ENCODE peak calls at places on chromosomes 2 and 18, in eight cellular contexts. Z is PC-3, B is AG09309, Y is mucosa of descending colon, M is transverse colon, Q is GM12864, R is HFF-Myc, V is GM12878. U is an unnamed sample.

GRCh38 chr2:36032046-36032445 is 323.5 kb upstream of the CRIM1 start:
- DNase-seq in Z (no peak), B (no peak), Y (no peak), M (no peak), Q (no peak), R (no peak), V (no peak), U (no peak)

GRCh38 chr2:132384491-132385186 is 32.0 kb upstream of the GPR39 start:
- DNase-seq in Z (no peak), B (no peak), Y (no peak), M (no peak), Q (peak), R (no peak), V (no peak), U (no peak)

GRCh38 chr2:187009483-187010239 is 160.7 kb upstream of the ZSWIM2 start:
- DNase-seq in Z (peak), B (no peak), Y (no peak), M (no peak), Q (no peak), R (no peak), V (no peak), U (no peak)

GRCh38 chr18:58321986-58322385 is 278.0 kb downstream of the NEDD4L start:
- DNase-seq in Z (peak), B (peak), Y (peak), M (peak), Q (peak), R (peak), V (no peak), U (peak)

GRCh38 chr18:50374753-50375391 is at the start of gene SKA1:
- DNase-seq in Z (peak), B (peak), Y (peak), M (peak), Q (peak), R (peak), V (peak), U (peak)

GRCh38 chr2:239918749-239919148 is 106.4 kb downstream of the NDUFA10 start:
- DNase-seq in Z (no peak), B (no peak), Y (no peak), M (no peak), Q (no peak), R (no peak), V (no peak), U (no peak)

GRCh38 chr2:71851094-71851755 is 296.4 kb downstream of the CYP26B1 start:
- DNase-seq in Z (no peak), B (no peak), Y (no peak), M (no peak), Q (no peak), R (no peak), V (no peak), U (no peak)

GRCh38 chr2:68948695-68949094 is 4.0 kb downstream of the GKN2 start:
- DNase-seq in Z (no peak), B (no peak), Y (no peak), M (no peak), Q (no peak), R (no peak), V (no peak), U (no peak)

GRCh38 chr2:179521944-179522343 is 257.3 kb upstream of the SESTD1 start:
- DNase-seq in Z (no peak), B (no peak), Y (no peak), M (no peak), Q (no peak), R (no peak), V (no peak), U (no peak)

GRCh38 chr2:172375247-172375646 is 52.1 kb upstream of the ITGA6 start:
- DNase-seq in Z (no peak), B (no peak), Y (no peak), M (no peak), Q (no peak), R (no peak), V (no peak), U (no peak)

GRCh38 chr2:100365434-100365833 is 43.1 kb upstream of the LONRF2 start:
- DNase-seq in Z (peak), B (peak), Y (peak), M (no peak), Q (no peak), R (peak), V (no peak), U (peak)

GRCh38 chr2:16652296-16653082 is 13.1 kb downstream of the CYRIA start:
- DNase-seq in Z (no peak), B (no peak), Y (peak), M (no peak), Q (no peak), R (no peak), V (no peak), U (no peak)

GRCh38 chr2:166671235-166671634 is 177.2 kb upstream of the SCN7A start:
- DNase-seq in Z (peak), B (no peak), Y (no peak), M (no peak), Q (no peak), R (no peak), V (no peak), U (no peak)

GRCh38 chr18:35345460-35345921 is 1.3 kb upstream of the ZNF24 start:
- DNase-seq in Z (peak), B (no peak), Y (no peak), M (no peak), Q (no peak), R (no peak), V (peak), U (peak)

GRCh38 chr2:202091476-202091875 is 18.4 kb downstream of the KIAA2012 start:
- DNase-seq in Z (no peak), B (no peak), Y (peak), M (no peak), Q (no peak), R (no peak), V (no peak), U (no peak)

GRCh38 chr2:55430536-55430935 is 10.9 kb upstream of the CCDC88A start:
- DNase-seq in Z (no peak), B (no peak), Y (no peak), M (no peak), Q (no peak), R (no peak), V (no peak), U (no peak)

GRCh38 chr2:45675130-45675812 is 23.8 kb downstream of the PRKCE start:
- DNase-seq in Z (peak), B (no peak), Y (peak), M (peak), Q (no peak), R (no peak), V (no peak), U (peak)

GRCh38 chr2:231615058-231615671 is 22.5 kb downstream of the TEX44 start:
- DNase-seq in Z (no peak), B (no peak), Y (no peak), M (peak), Q (no peak), R (no peak), V (no peak), U (no peak)

GRCh38 chr2:153870308-153870707 is 1.4 kb upstream of the GALNT13 start:
- DNase-seq in Z (no peak), B (no peak), Y (no peak), M (no peak), Q (no peak), R (no peak), V (no peak), U (no peak)

GRCh38 chr18:28511421-28511821 is 334.5 kb upstream of the CDH2 start:
- DNase-seq in Z (peak), B (peak), Y (no peak), M (no peak), Q (no peak), R (no peak), V (no peak), U (no peak)

GRCh38 chr2:62234755-62235655 is 39.1 kb downstream of the B3GNT2 start:
- DNase-seq in Z (no peak), B (no peak), Y (no peak), M (no peak), Q (no peak), R (no peak), V (no peak), U (no peak)

GRCh38 chr18:525066-525797 is 24.7 kb upstream of the COLEC12 start:
- DNase-seq in Z (peak), B (peak), Y (no peak), M (no peak), Q (no peak), R (peak), V (no peak), U (no peak)

GRCh38 chr2:27583390-27583915 is 611 bp downstream of the ZNF512 start:
- DNase-seq in Z (no peak), B (no peak), Y (no peak), M (no peak), Q (no peak), R (no peak), V (no peak), U (no peak)

GRCh38 chr2:13876491-13877037 is 756.0 kb upstream of the LRATD1 start:
- DNase-seq in Z (no peak), B (no peak), Y (no peak), M (no peak), Q (no peak), R (no peak), V (no peak), U (no peak)

GRCh38 chr18:1018211-1018651 is 113.6 kb downstream of the ADCYAP1 start:
- DNase-seq in Z (no peak), B (no peak), Y (no peak), M (no peak), Q (no peak), R (peak), V (no peak), U (no peak)

GRCh38 chr2:217060516-217060915 is 200.7 kb upstream of the TNP1 start:
- DNase-seq in Z (no peak), B (no peak), Y (no peak), M (no peak), Q (no peak), R (no peak), V (no peak), U (no peak)

GRCh38 chr2:10568721-10569432 is 120.8 kb upstream of the ODC1 start:
- DNase-seq in Z (no peak), B (no peak), Y (no peak), M (no peak), Q (no peak), R (no peak), V (no peak), U (no peak)

GRCh38 chr18:31100598-31101147 is 1.5 kb downstream of the DSC2 start:
- DNase-seq in Z (no peak), B (no peak), Y (peak), M (peak), Q (no peak), R (no peak), V (no peak), U (no peak)

GRCh38 chr18:31102941-31103340 is 720 bp upstream of the DSC2 start:
- DNase-seq in Z (peak), B (no peak), Y (no peak), M (no peak), Q (no peak), R (no peak), V (no peak), U (no peak)

GRCh38 chr18:31099490-31100230 is 2.6 kb downstream of the DSC2 start:
- DNase-seq in Z (peak), B (no peak), Y (peak), M (peak), Q (no peak), R (no peak), V (no peak), U (no peak)

GRCh38 chr18:31102020-31102684 is at the start of gene DSC2:
- DNase-seq in Z (peak), B (no peak), Y (peak), M (peak), Q (no peak), R (no peak), V (no peak), U (peak)

DNA sequence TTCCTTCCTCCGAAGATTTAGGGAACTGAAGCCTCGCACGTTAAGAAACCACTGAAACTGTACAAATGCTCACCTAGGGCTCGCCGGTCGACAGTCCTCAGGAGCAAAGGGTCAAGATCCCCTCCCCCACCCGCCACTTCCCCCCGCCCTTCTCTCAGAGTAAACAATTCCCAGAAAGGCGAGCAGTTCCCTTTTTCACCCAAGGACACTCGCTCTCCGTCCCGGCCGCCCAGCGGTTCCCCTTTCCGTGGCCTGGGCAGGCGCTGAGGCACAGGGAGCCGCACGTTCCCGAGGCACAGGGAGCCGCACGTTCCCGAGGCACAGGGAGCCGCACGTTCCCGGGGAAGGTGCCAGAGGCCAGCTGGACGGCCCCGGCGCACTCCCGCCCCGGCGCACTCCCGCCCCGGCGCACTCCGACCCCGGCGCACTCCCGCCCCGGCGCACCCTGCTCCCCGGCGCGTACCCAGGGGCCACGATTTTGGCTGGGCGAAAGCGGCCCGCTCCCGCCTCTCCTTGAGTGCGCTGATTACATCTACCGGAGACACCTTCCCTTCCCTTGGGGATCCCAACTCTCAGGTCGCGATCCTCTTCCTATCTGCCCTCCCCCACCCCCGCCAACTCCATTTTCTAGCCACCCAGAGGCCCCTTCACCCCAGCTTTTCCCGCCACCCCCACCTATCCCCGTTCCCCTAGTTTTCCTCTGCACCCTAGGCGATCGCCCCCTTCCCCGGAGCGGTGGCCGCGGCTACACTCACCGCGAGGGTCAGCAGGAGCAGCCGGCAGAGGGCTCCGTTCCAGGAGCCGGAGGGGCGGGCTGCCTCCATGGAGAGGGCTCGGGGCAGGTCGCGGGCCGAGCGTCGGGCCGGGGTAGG is 837 bp downstream of the DSC2 start:
- DNase-seq in Z (peak), B (no peak), Y (peak), M (peak), Q (no peak), R (no peak), V (no peak), U (peak)
- TF ChIP-seq CTCF in Z (peak), B (no peak), Y (no peak), M (no peak), Q (no peak), R (no peak), V (no peak), U (no peak)

GRCh38 chr2:136139601-136140000 is 21.7 kb upstream of the CXCR4 start:
- DNase-seq in Z (no peak), B (no peak), Y (no peak), M (no peak), Q (no peak), R (no peak), V (no peak), U (no peak)
- H3K4me3 ChIP-seq in Z (no peak), B (no peak), Y (no peak), M (no peak), Q (no peak), R (no peak), V (peak), U (no peak)

GRCh38 chr18:66557091-66557490 is 46.8 kb downstream of the CDH19 start:
- DNase-seq in Z (no peak), B (no peak), Y (no peak), M (no peak), Q (no peak), R (no peak), V (no peak), U (no peak)

GRCh38 chr18:66564236-66564635 is 39.7 kb downstream of the CDH19 start:
- DNase-seq in Z (no peak), B (no peak), Y (no peak), M (no peak), Q (no peak), R (no peak), V (no peak), U (no peak)

GRCh38 chr18:66558773-66559172 is 45.1 kb downstream of the CDH19 start:
- DNase-seq in Z (peak), B (no peak), Y (no peak), M (no peak), Q (no peak), R (no peak), V (no peak), U (no peak)

GRCh38 chr18:66562279-66562678 is 41.6 kb downstream of the CDH19 start:
- DNase-seq in Z (no peak), B (no peak), Y (no peak), M (no peak), Q (no peak), R (no peak), V (no peak), U (no peak)

GRCh38 chr18:66560092-66560491 is 43.8 kb downstream of the CDH19 start:
- DNase-seq in Z (peak), B (no peak), Y (peak), M (no peak), Q (no peak), R (no peak), V (no peak), U (no peak)
- TF ChIP-seq CTCF in Z (peak), B (no peak), Y (no peak), M (peak), Q (peak), R (no peak), V (peak), U (no peak)

GRCh38 chr2:96205238-96205637 is 3.4 kb downstream of the STARD7 start:
- DNase-seq in Z (no peak), B (no peak), Y (no peak), M (no peak), Q (no peak), R (no peak), V (no peak), U (no peak)
- H3K4me3 ChIP-seq in Z (peak), B (no peak), Y (no peak), M (no peak), Q (peak), R (peak), V (peak), U (no peak)

GRCh38 chr2:66875941-66876462 is 441.1 kb downstream of the MEIS1 start:
- DNase-seq in Z (no peak), B (no peak), Y (no peak), M (no peak), Q (no peak), R (no peak), V (no peak), U (no peak)
- TF ChIP-seq CTCF in Z (no peak), B (no peak), Y (no peak), M (no peak), Q (no peak), R (no peak), V (no peak), U (no peak)

U was measured in stomach.